ENCODE peak calls at places on chromosomes 13 and 19, in four cellular contexts. C is breast epithelium; D is hepatocyte; P is CD8-positive, alpha-beta T cell. H is an unnamed sample.

GRCh38 chr13:26518433-26519084 is 38.9 kb upstream of the WASF3 start:
- DNase-seq in D (no peak), P (no peak), C (no peak), H (no peak)

GRCh38 chr19:29946645-29947044 is 4.6 kb downstream of the URI1 start:
- DNase-seq in P (no peak), D (no peak), C (no peak), H (no peak)

GRCh38 chr19:51926784-51927741 is at the start of gene ZNF613:
- DNase-seq in D (peak), C (peak), P (peak), H (peak)

GRCh38 chr13:99371956-99372355 is 64.8 kb upstream of the GPR183 start:
- DNase-seq in P (peak), C (no peak), D (no peak), H (no peak)

GRCh38 chr13:106566682-106567420 is 1.1 kb downstream of the ARGLU1 start:
- DNase-seq in P (peak), D (peak), C (peak), H (peak)

GRCh38 chr19:5951338-5951861 is 26.5 kb downstream of the RANBP3 start:
- DNase-seq in D (no peak), C (no peak), P (no peak), H (no peak)

GRCh38 chr13:39767791-39768564 is 112.5 kb downstream of the COG6 start:
- DNase-seq in D (no peak), P (no peak), C (no peak), H (no peak)

GRCh38 chr19:32397736-32398135 is 7.8 kb upstream of the DPY19L3 start:
- DNase-seq in P (no peak), D (peak), C (no peak), H (no peak)

GRCh38 chr13:94494021-94494420 is 14.5 kb upstream of the DCT start:
- DNase-seq in C (no peak), D (no peak), P (no peak), H (no peak)

GRCh38 chr19:6211632-6212402 is 68.0 kb downstream of the MLLT1 start:
- DNase-seq in P (no peak), C (no peak), D (peak), H (no peak)

GRCh38 chr13:21399741-21400140 is 59.4 kb downstream of the ZDHHC20 start:
- DNase-seq in C (no peak), D (no peak), P (no peak), H (no peak)

GRCh38 chr13:94658926-94659649 is 53.3 kb downstream of the SOX21 start:
- DNase-seq in D (no peak), P (no peak), C (no peak), H (no peak)

DNA sequence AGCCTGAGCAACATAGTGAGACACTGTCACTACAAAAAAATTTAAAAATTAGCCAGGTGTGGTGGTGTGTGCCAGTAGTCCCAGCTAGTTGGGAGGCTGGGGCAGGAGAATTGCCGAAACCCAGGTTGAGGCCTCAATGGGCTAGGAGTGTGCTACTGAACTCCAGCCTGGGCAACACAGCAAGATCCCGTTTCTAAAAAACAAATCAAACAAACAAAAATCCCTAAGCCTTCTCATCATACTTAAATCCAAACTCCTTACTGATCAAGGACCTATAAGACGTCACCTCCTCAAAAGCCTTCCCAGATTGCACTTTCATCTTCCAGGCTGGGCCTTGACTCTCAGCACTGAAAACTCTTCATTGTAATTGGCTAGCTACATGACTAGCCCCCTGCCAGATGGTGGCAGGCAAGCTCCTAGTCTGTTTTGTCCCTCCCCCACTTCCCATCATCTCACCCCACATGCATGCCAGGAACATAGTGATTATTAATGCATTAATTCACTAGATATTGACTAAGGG is 17.5 kb upstream of the NANOS3 start:
- DNase-seq in C (no peak), P (no peak), D (no peak), H (no peak)
- TF ChIP-seq CTCF in C (no peak), P (no peak), D (no peak), H (no peak)

GRCh38 chr19:49816616-49817015 is 1.5 kb upstream of the MED25 start:
- DNase-seq in P (no peak), D (no peak), C (no peak), H (no peak)

GRCh38 chr19:49818691-49819331 is 722 bp downstream of the MED25 start:
- DNase-seq in P (no peak), C (no peak), D (peak), H (no peak)

GRCh38 chr19:49820125-49820524 is 2.0 kb downstream of the MED25 start:
- DNase-seq in P (no peak), C (no peak), D (peak), H (no peak)

GRCh38 chr19:49814010-49814409 is 918 bp upstream of the FUZ start:
- DNase-seq in C (no peak), D (no peak), P (no peak), H (no peak)

GRCh38 chr19:49817964-49818690 is at the start of gene MED25:
- DNase-seq in P (peak), D (peak), C (peak), H (peak)
- TF ChIP-seq CTCF in P (peak), D (no peak), C (peak), H (peak)

GRCh38 chr19:28694812-28695211 is 518.1 kb downstream of the UQCRFS1 start:
- DNase-seq in D (no peak), P (no peak), C (no peak), H (no peak)
- TF ChIP-seq CTCF in D (no peak), P (no peak), C (no peak), H (no peak)

GRCh38 chr19:10155834-10156233 is 36.1 kb upstream of the EIF3G start:
- DNase-seq in C (no peak), P (no peak), D (no peak), H (no peak)
- TF ChIP-seq CTCF in C (no peak), P (no peak), D (no peak), H (no peak)

GRCh38 chr13:74662895-74663294 is 528.7 kb upstream of the KLF12 start:
- DNase-seq in D (no peak), C (no peak), P (no peak), H (no peak)

GRCh38 chr13:74661851-74662250 is 527.6 kb upstream of the KLF12 start:
- DNase-seq in P (no peak), C (no peak), D (no peak), H (no peak)

DNA sequence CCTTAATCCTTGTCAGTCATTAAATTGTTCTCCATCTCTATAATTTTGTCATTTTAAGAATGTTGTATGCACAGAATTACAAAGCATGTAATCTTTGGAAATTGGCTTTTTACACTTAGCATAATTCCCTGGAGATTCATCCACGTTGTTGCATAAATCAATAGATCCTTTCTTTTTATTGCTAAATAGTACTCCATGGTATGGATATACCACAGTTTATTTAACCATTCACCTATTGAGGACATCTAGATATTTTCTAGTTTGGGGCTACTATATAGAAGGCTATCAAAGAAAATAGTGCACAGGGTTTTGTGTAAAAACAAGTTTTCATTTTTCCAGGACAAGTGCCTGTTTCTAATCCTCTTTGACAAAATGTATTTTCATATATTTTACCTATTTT is 523.6 kb upstream of the KLF12 start:
- DNase-seq in D (no peak), C (no peak), P (no peak), H (no peak)
- TF ChIP-seq CTCF in D (no peak), C (no peak), P (no peak), H (no peak)